ENCODE peak calls at places on chromosomes 4 and X, in six cellular contexts. M is body of pancreas, E is astrocyte of the cerebellum, Q is GM10248, G is K562, D is heart left ventricle. Y is an unnamed sample.

GRCh38 chr4:53889335-53890084 is 174.9 kb downstream of the CHIC2 start:
- DNase-seq in G (no peak), E (no peak), M (no peak), Q (no peak), D (no peak), Y (no peak)

GRCh38 chr4:126364290-126364978 is 1049.7 kb downstream of the FAT4 start:
- DNase-seq in Q (no peak), D (no peak), G (no peak), E (no peak), M (no peak), Y (no peak)

GRCh38 chr4:188107931-188108843 is 1.2 kb downstream of the TRIML2 start:
- DNase-seq in E (no peak), D (no peak), M (no peak), Q (no peak), G (no peak), Y (peak; percentile 38)

GRCh38 chrX:131477498-131477897 is 66.4 kb upstream of the OR13H1 start:
- DNase-seq in G (no peak), M (no peak), D (no peak), E (no peak), Q (no peak), Y (no peak)

GRCh38 chr4:142778908-142779307 is 67.2 kb downstream of the INPP4B start:
- DNase-seq in E (peak; percentile 3), D (no peak), M (no peak), Q (no peak), G (no peak), Y (no peak)

GRCh38 chr4:113951263-113951662 is 28.2 kb downstream of the ARSJ start:
- DNase-seq in E (peak; percentile 55), G (no peak), D (no peak), M (peak; percentile 8), Q (no peak), Y (no peak)

GRCh38 chr4:30256105-30256828 is 463.9 kb upstream of the PCDH7 start:
- DNase-seq in E (no peak), D (no peak), M (no peak), Q (no peak), G (no peak), Y (no peak)

GRCh38 chrX:39258331-39258730 is 457.1 kb downstream of the MID1IP1 start:
- DNase-seq in M (no peak), D (no peak), E (no peak), G (no peak), Q (no peak), Y (peak; percentile 2)

GRCh38 chrX:97026406-97026805 is 142.7 kb downstream of the RPA4 start:
- DNase-seq in G (no peak), E (no peak), Q (no peak), M (no peak), D (no peak), Y (peak; percentile 2)

GRCh38 chr4:125703443-125703842 is 388.7 kb downstream of the FAT4 start:
- DNase-seq in D (no peak), M (no peak), E (no peak), Q (no peak), G (no peak), Y (no peak)

GRCh38 chr4:47913328-47913727 is 1.1 kb downstream of the NFXL1 start:
- DNase-seq in M (no peak), D (no peak), E (no peak), Q (no peak), G (no peak), Y (peak; percentile 12)

GRCh38 chr4:7904942-7905341 is 34.7 kb downstream of the AFAP1 start:
- DNase-seq in M (no peak), G (no peak), Q (no peak), D (no peak), E (peak; percentile 64), Y (peak; percentile 78)

GRCh38 chrX:83469551-83469950 is 38.5 kb upstream of the POU3F4 start:
- DNase-seq in G (no peak), E (peak; percentile 20), M (peak; percentile 44), Q (peak; percentile 21), D (no peak), Y (no peak)

GRCh38 chr4:188818300-188818699 is 679.1 kb downstream of the TRIML1 start:
- DNase-seq in M (no peak), E (no peak), D (no peak), G (no peak), Q (no peak), Y (no peak)

GRCh38 chr4:185997287-185997686 is 71.7 kb upstream of the TLR3 start:
- DNase-seq in D (no peak), E (no peak), G (no peak), Q (no peak), M (peak; percentile 51), Y (no peak)

GRCh38 chr4:1792832-1793495 is at the start of gene FGFR3:
- DNase-seq in Q (peak; percentile 88), D (peak; percentile 58), E (no peak), G (peak; percentile 97), M (peak; percentile 63), Y (no peak)

GRCh38 chrX:43349363-43349762 is 306.7 kb upstream of the MAOA start:
- DNase-seq in E (no peak), G (peak; percentile 20), M (peak; percentile 58), Q (peak; percentile 14), D (no peak), Y (peak; percentile 11)

GRCh38 chr4:5967783-5968182 is 50.4 kb downstream of the C4orf50 start:
- DNase-seq in D (no peak), E (no peak), M (no peak), Q (no peak), G (no peak), Y (no peak)

DNA sequence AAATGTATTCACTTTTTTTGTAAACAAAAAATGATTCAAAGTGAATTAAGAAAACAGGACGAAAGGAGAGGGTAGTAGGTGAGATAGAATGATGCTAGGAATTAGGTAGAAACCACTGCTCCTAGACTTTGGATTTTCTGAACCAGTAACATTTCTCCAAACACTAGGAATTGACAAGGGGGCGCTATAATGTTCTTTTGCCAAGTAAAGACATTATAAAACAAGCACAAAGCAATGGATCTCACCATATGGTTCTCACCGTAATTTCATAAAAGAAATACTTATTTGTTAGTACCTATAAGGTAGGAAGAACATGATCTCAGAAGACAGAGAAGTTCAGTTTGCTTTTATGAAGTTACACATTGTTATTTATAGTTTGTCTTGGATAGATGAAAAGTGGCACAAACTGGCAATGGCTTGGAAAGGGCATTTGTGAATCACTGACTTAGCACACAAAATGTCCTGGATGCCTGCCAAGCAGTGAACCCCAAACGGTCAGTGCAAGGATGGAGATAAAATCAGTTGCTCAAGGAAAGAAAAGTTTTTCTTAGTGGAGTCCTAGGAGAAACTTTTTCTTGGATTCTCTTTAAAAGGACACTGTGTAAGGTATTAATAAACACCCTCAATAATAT is 8.1 kb upstream of the TBC1D1 start:
- DNase-seq in M (no peak), Q (no peak), D (no peak), G (no peak), E (no peak), Y (no peak)
- TF ChIP-seq CTCF in M (no peak), Q (no peak), D (no peak), G (peak; percentile 36), E (no peak), Y (peak; percentile 17)

DNA sequence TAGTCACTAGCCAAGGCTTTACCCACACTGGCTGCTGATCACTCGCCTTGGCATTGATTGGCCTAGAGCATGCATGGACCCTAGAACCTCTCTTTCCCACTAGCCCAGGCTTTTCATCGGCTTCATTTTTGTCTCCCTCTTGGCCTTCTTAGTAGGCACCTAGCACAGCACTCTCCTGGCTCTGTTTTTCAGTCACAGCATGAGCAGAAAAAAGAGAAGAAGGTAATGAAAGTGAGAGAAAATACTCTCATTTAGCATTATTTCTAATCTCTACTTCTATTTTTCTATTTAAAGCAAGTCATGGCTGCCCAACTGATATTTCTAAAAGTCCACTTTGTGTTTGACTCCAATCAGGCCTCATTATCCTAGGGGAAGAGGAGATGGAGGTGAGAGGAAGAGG is 267.2 kb downstream of the FBXO8 start:
- DNase-seq in G (no peak), Q (no peak), M (no peak), E (no peak), D (no peak), Y (no peak)
- TF ChIP-seq CTCF in G (no peak), Q (no peak), M (no peak), E (no peak), D (no peak), Y (no peak)

DNA sequence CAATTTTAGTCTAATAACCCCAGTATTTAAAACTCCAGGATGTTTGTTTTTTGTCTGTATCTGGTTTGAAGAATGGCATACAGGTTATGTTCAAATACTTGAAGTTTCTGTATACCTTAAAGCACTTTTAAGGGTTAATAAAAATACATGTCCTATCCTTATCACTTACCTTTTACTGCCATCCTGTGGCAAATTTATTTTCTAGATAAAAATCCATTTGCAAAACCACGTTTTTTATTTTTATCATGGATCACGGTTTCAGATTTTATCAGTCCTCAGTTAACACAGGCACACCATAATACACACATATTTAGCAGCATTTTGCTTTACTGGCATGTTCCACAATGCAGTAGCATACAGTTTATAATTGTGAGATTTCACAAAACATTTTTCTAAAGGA is 113.3 kb upstream of the H2AZ1 start:
- DNase-seq in D (no peak), Q (no peak), G (no peak), E (no peak), M (no peak), Y (no peak)
- TF ChIP-seq CTCF in D (no peak), Q (peak; percentile 5), G (peak; percentile 30), E (no peak), M (no peak), Y (no peak)

DNA sequence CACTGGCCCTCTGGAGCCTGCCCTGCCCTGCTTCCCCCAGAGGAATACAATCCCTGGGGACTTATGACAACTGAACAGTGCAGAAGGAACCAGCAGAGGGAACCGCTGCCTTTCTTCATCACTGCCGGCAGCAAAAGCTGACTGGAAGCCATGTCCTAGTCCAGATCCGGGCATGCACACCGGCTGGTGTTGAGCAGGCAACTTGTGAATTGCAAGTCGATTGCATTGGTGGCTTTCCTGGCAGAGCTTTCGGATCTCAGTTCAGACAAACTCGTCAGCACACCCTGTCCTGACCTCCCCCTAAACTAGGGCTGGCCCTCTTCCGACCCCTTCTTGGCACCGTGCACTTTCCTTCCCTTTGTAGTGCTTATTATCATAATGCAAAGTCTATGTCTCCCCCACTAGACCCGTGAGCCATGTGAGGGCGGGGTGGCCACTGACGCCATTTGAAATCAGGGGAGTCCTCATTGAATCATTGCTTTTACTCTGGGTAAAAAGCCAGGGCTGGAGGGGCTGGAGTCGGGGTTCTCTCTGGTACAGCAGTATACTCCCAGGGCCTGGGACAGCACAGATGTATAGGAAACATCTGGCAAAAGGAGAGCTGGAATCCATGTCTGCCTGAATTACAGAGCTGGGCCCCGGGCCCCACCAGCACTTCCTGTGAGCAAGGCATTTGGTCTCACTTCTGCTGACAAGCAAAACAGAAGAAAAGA is 1.8 kb downstream of the ARHGAP4 start:
- DNase-seq in Q (no peak), D (no peak), G (no peak), E (no peak), M (no peak), Y (no peak)
- TF ChIP-seq CTCF in Q (peak; percentile 25), D (peak; percentile 36), G (peak; percentile 60), E (peak; percentile 4), M (no peak), Y (peak; percentile 44)

GRCh38 chr4:2796261-2797187 is 3.6 kb downstream of the SH3BP2 start:
- DNase-seq in E (no peak), Q (no peak), M (peak; percentile 93), G (no peak), D (peak; percentile 19), Y (no peak)
- TF ChIP-seq CTCF in E (no peak), Q (no peak), M (peak; percentile 24), G (no peak), D (no peak), Y (no peak)